ENCODE peak calls at places on chromosomes 4 and X, in seven cellular contexts. O, E, P, I, K, J and C are unnamed samples.

GRCh38 chr4:73859614-73860088 is 6.6 kb downstream of the PF4V1 start:
- DNase-seq in O (peak), E (no peak), P (no peak), I (no peak), K (no peak), J (no peak), C (no peak)

GRCh38 chr4:77154761-77155499 is 2.1 kb upstream of the CCNG2 start:
- DNase-seq in O (no peak), E (no peak), P (no peak), I (no peak), K (peak), J (no peak), C (no peak)

GRCh38 chrX:42237956-42238355 is 314.6 kb upstream of the CASK start:
- DNase-seq in O (no peak), E (no peak), P (no peak), I (no peak), K (no peak), J (no peak), C (no peak)

GRCh38 chr4:100008048-100008447 is 58.0 kb upstream of the H2AZ1 start:
- DNase-seq in O (no peak), E (no peak), P (no peak), I (no peak), K (no peak), J (no peak), C (no peak)

GRCh38 chrX:149759824-149760223 is 14.0 kb upstream of the HSFX1 start:
- DNase-seq in O (no peak), E (no peak), P (no peak), I (no peak), K (no peak), J (no peak), C (no peak)

GRCh38 chrX:53374222-53374820 is 48.1 kb downstream of the SMC1A start:
- DNase-seq in O (no peak), E (no peak), P (no peak), I (no peak), K (no peak), J (no peak), C (peak)

GRCh38 chr4:73714647-73715046 is 25.7 kb upstream of the CXCL8 start:
- DNase-seq in O (no peak), E (no peak), P (no peak), I (no peak), K (no peak), J (no peak), C (no peak)

GRCh38 chr4:183876268-183876934 is 28.7 kb upstream of the STOX2 start:
- DNase-seq in O (peak), E (no peak), P (peak), I (no peak), K (no peak), J (peak), C (no peak)

GRCh38 chrX:120358687-120359086 is 3.2 kb upstream of the ATP1B4 start:
- DNase-seq in O (peak), E (peak), P (no peak), I (no peak), K (no peak), J (no peak), C (no peak)

GRCh38 chr4:137390707-137391106 is 141.6 kb downstream of the PCDH18 start:
- DNase-seq in O (no peak), E (no peak), P (no peak), I (no peak), K (no peak), J (peak), C (no peak)

GRCh38 chrX:107025538-107025937 is 25.5 kb upstream of the MORC4 start:
- DNase-seq in O (peak), E (no peak), P (no peak), I (no peak), K (peak), J (peak), C (no peak)

GRCh38 chr4:74873545-74874295 is 59.2 kb upstream of the PARM1 start:
- DNase-seq in O (no peak), E (no peak), P (no peak), I (no peak), K (peak), J (peak), C (no peak)

GRCh38 chrX:112279940-112280339 is 197.4 kb upstream of the TRPC5 start:
- DNase-seq in O (no peak), E (no peak), P (no peak), I (no peak), K (no peak), J (no peak), C (no peak)

GRCh38 chr4:141425124-141425523 is 204.4 kb downstream of the ZNF330 start:
- DNase-seq in O (no peak), E (no peak), P (no peak), I (no peak), K (no peak), J (peak), C (no peak)

GRCh38 chrX:68935362-68935761 is 106.5 kb downstream of the EFNB1 start:
- DNase-seq in O (no peak), E (no peak), P (no peak), I (no peak), K (no peak), J (no peak), C (no peak)

GRCh38 chr4:160562661-160563060 is 1459.8 kb downstream of the RAPGEF2 start:
- DNase-seq in O (no peak), E (no peak), P (no peak), I (no peak), K (no peak), J (no peak), C (no peak)

GRCh38 chrX:74242050-74242449 is 61.9 kb upstream of the ZCCHC13 start:
- DNase-seq in O (no peak), E (no peak), P (no peak), I (no peak), K (no peak), J (no peak), C (no peak)

GRCh38 chr4:135508006-135508714 is 1306.6 kb upstream of the PABPC4L start:
- DNase-seq in O (no peak), E (no peak), P (no peak), I (no peak), K (peak), J (peak), C (no peak)

GRCh38 chr4:177660223-177660622 is 218.0 kb upstream of the AGA start:
- DNase-seq in O (no peak), E (no peak), P (no peak), I (no peak), K (no peak), J (no peak), C (no peak)

GRCh38 chr4:13778367-13778766 is 150.8 kb upstream of the BOD1L1 start:
- DNase-seq in O (no peak), E (no peak), P (no peak), I (no peak), K (no peak), J (no peak), C (no peak)

GRCh38 chr4:122458625-122459024 is 2.1 kb upstream of the IL2 start:
- DNase-seq in O (no peak), E (peak), P (no peak), I (peak), K (no peak), J (no peak), C (no peak)

GRCh38 chr4:3010998-3011397 is 47.6 kb downstream of the GRK4 start:
- DNase-seq in O (no peak), E (no peak), P (no peak), I (no peak), K (no peak), J (peak), C (no peak)

GRCh38 chr4:26522478-26522877 is 32.2 kb upstream of the CCKAR start:
- DNase-seq in O (no peak), E (no peak), P (no peak), I (no peak), K (no peak), J (no peak), C (no peak)

GRCh38 chr4:150782311-150782710 is 200.4 kb downstream of the MAB21L2 start:
- DNase-seq in O (no peak), E (no peak), P (no peak), I (no peak), K (no peak), J (no peak), C (no peak)

GRCh38 chrX:56284269-56284668 is 52.1 kb downstream of the KLF8 start:
- DNase-seq in O (no peak), E (no peak), P (no peak), I (no peak), K (peak), J (no peak), C (no peak)